ENCODE peak calls at places on chromosomes 5 and 9, in eight cellular contexts. B is HepG2; V is right cardiac atrium; A is lung; W is body of pancreas; C is upper lobe of left lung; J is CD4-positive, CD25-positive, alpha-beta regulatory T cell; Y is lower lobe of right lung. Z is an unnamed sample. For H3K4me1, the result is how much of the 10 kb centered on the place peaks cover.

GRCh38 chr5:157273131-157273556 is 7.2 kb downstream of the CYFIP2 start:
- ATAC-seq in B (peak), V (no peak), A (peak), W (no peak), C (peak), J (peak), Y (peak), Z (no peak)

GRCh38 chr9:88628811-88629210 is 93.8 kb downstream of the NXNL2 start:
- ATAC-seq in B (no peak), V (no peak), A (no peak), W (no peak), C (no peak), J (no peak), Y (no peak), Z (no peak)

GRCh38 chr9:87370003-87370685 is 127.5 kb upstream of the DAPK1 start:
- ATAC-seq in B (no peak), V (no peak), A (no peak), W (no peak), C (no peak), J (no peak), Y (peak), Z (no peak)

GRCh38 chr5:134406390-134406789 is 5.3 kb downstream of the CDKN2AIPNL start:
- ATAC-seq in B (no peak), V (no peak), A (no peak), W (no peak), C (no peak), J (no peak), Y (no peak), Z (no peak)

GRCh38 chr5:86320266-86320665 is 297.5 kb upstream of the COX7C start:
- ATAC-seq in B (no peak), V (no peak), A (no peak), W (no peak), C (no peak), J (no peak), Y (no peak), Z (no peak)

GRCh38 chr9:137395666-137396010 is 27.3 kb downstream of the EXD3 start:
- ATAC-seq in B (no peak), V (no peak), A (no peak), W (no peak), C (no peak), J (no peak), Y (no peak), Z (no peak)

GRCh38 chr9:120043448-120043847 is 536.5 kb downstream of the CDK5RAP2 start:
- ATAC-seq in B (no peak), V (no peak), A (no peak), W (no peak), C (peak), J (no peak), Y (no peak), Z (no peak)

GRCh38 chr5:90645024-90645610 is 86.5 kb downstream of the ADGRV1 start:
- ATAC-seq in B (peak), V (no peak), A (no peak), W (no peak), C (no peak), J (no peak), Y (no peak), Z (no peak)

GRCh38 chr5:171946382-171946781 is 60.1 kb downstream of the FBXW11 start:
- ATAC-seq in B (no peak), V (no peak), A (no peak), W (no peak), C (no peak), J (no peak), Y (no peak), Z (no peak)

GRCh38 chr5:74067748-74068541 is 441.9 kb downstream of the ARHGEF28 start:
- ATAC-seq in B (no peak), V (no peak), A (no peak), W (no peak), C (no peak), J (no peak), Y (no peak), Z (no peak)

GRCh38 chr5:21774791-21775190 is 1078.4 kb downstream of the CDH12 start:
- ATAC-seq in B (no peak), V (no peak), A (no peak), W (no peak), C (no peak), J (no peak), Y (no peak), Z (no peak)

GRCh38 chr9:37902804-37903580 is 935 bp downstream of the SLC25A51 start:
- ATAC-seq in B (peak), V (no peak), A (no peak), W (peak), C (no peak), J (no peak), Y (peak), Z (no peak)

GRCh38 chr5:32170303-32171170 is 3.6 kb downstream of the GOLPH3 start:
- ATAC-seq in B (no peak), V (no peak), A (no peak), W (no peak), C (no peak), J (no peak), Y (no peak), Z (no peak)

GRCh38 chr5:35115920-35116319 is 68.2 kb upstream of the AGXT2 start:
- ATAC-seq in B (peak), V (no peak), A (no peak), W (no peak), C (no peak), J (no peak), Y (no peak), Z (no peak)

GRCh38 chr9:128690684-128691034 is 1.6 kb downstream of the SET start:
- ATAC-seq in B (no peak), V (no peak), A (no peak), W (no peak), C (no peak), J (no peak), Y (no peak), Z (no peak)

DNA sequence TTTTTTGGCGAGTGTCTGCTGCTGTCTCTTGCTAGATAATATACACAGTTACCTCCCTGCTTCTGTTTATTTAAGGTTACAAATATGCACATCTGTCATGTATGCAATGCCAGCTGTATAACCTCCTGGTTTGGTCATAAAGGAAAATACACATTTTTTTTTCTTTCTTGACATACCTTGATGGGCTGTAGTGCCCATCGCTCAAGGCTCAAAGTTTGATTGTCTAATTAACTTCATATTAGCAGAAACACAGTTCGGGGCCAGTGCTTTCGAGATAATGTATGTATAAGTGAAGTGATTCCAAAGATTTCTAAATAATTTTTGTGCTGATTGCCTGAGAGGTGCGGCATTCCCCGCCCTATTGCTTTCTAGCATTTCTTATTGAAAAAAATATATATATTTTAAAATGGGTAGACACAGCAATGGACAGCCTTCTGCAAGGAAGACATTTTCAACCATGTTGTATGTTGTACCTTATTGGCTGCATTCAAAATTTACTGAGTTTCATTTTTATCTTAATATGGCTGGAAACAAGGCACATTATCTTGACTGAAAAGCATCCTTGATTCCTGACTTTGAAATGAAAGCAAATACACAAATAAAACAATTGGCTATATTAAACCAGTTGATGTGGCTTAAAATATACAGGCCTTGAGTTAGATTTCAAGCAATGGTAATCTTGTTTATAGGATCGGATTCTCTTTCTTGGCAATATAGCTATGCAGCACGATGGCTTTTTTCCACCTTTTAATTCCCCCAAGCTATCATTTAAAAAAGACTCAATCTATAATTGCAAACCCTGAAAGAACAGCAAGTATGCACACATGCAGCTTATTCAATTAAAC is 206.1 kb downstream of the MEF2C start:
- ATAC-seq in B (no peak), V (no peak), A (no peak), W (no peak), C (no peak), J (no peak), Y (no peak), Z (no peak)
- H3K4me1 ChIP-seq in B (under half), V (under half), A (under half), W (under half), C (under half), J (under half), Y (under half), Z (under half)

GRCh38 chr5:107461770-107462169 is 209.0 kb downstream of the EFNA5 start:
- ATAC-seq in B (no peak), V (no peak), A (no peak), W (no peak), C (no peak), J (no peak), Y (peak), Z (no peak)

GRCh38 chr5:107463731-107464130 is 207.0 kb downstream of the EFNA5 start:
- ATAC-seq in B (no peak), V (no peak), A (no peak), W (no peak), C (no peak), J (no peak), Y (no peak), Z (no peak)

GRCh38 chr5:107466233-107466769 is 204.4 kb downstream of the EFNA5 start:
- ATAC-seq in B (no peak), V (peak), A (peak), W (peak), C (no peak), J (no peak), Y (no peak), Z (no peak)

GRCh38 chr5:107464876-107465275 is 205.9 kb downstream of the EFNA5 start:
- ATAC-seq in B (no peak), V (no peak), A (no peak), W (no peak), C (no peak), J (no peak), Y (no peak), Z (no peak)

GRCh38 chr5:107464403-107464802 is 206.3 kb downstream of the EFNA5 start:
- ATAC-seq in B (no peak), V (no peak), A (no peak), W (no peak), C (no peak), J (no peak), Y (no peak), Z (no peak)
- H3K4me1 ChIP-seq in B (under half), V (under half), A (under half), W (under half), C (under half), J (under half), Y (under half), Z (under half)

DNA sequence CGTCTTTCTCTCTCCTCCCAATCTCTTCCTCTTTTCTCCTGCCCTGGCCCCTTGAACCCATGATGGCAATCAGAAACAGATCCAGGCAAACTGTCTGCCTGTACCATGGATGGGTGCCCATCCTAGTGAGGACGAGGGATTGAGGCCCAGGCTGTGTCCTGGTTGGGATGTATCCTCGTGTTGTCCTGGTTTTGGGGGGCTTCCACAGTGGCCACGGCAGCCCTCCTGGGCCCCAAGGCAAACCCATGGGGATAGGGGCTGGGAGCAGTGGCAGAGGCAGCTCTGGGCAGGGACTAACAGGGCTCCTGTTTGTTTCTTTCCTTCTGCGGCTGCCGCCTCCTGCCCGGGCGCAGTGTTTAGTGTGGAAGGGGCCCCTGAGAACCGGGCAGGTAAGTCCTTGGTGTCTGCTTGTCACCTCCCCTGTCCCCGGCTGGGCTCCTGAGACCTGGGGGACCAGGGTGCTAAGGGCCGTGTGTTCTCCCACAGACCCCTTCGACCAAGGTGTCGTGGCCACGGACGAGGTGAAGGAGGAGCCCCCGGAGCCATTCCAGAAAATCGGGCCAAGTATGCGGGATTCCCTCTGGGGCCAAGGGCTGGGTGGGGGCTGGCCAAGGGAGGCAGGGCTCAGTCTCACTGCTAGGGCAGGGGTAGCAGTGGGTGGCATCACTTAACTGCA is 70.0 kb downstream of the AMBP start:
- ATAC-seq in B (no peak), V (no peak), A (no peak), W (no peak), C (peak), J (no peak), Y (no peak), Z (no peak)
- H3K4me1 ChIP-seq in B (under half), V (under half), A (under half), W (under half), C (under half), J (under half), Y (under half), Z (under half)

GRCh38 chr5:113523168-113523567 is 9.7 kb downstream of the YTHDC2 start:
- ATAC-seq in B (no peak), V (no peak), A (no peak), W (no peak), C (no peak), J (peak), Y (no peak), Z (no peak)

GRCh38 chr5:113520899-113521298 is 7.4 kb downstream of the YTHDC2 start:
- ATAC-seq in B (no peak), V (no peak), A (no peak), W (no peak), C (no peak), J (no peak), Y (no peak), Z (no peak)

GRCh38 chr5:113520429-113520828 is 6.9 kb downstream of the YTHDC2 start:
- ATAC-seq in B (peak), V (no peak), A (no peak), W (no peak), C (no peak), J (no peak), Y (no peak), Z (no peak)

GRCh38 chr5:113518884-113519283 is 5.4 kb downstream of the YTHDC2 start:
- ATAC-seq in B (no peak), V (no peak), A (no peak), W (no peak), C (no peak), J (no peak), Y (no peak), Z (no peak)

DNA sequence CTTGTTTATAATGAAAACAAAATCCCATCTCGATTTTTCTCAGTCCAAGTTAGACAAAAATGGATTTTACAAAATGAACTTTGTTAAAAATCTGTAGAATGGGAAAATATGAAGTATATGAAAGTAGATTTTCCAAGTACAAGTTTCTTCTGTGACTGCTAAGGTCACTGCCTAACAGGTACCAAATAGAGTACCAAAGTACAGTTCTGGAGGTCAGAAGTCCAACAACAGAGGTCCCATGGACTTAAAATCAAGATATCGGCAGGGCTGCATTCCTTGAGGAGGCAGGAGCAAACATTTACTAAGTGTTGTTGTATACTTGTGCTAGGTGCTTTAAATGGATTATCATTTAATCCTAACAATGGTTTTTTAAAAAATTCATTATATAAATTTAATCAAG is 5.9 kb downstream of the YTHDC2 start:
- ATAC-seq in B (no peak), V (no peak), A (no peak), W (no peak), C (no peak), J (no peak), Y (no peak), Z (no peak)
- H3K4me1 ChIP-seq in B (under half), V (under half), A (under half), W (under half), C (under half), J (under half), Y (under half), Z (half or more)

GRCh38 chr5:65863747-65864146 is 62.6 kb upstream of the ERBIN start:
- ATAC-seq in B (no peak), V (no peak), A (no peak), W (no peak), C (no peak), J (no peak), Y (no peak), Z (no peak)

GRCh38 chr5:65861830-65862241 is 64.5 kb upstream of the ERBIN start:
- ATAC-seq in B (no peak), V (no peak), A (peak), W (no peak), C (peak), J (no peak), Y (peak), Z (no peak)

GRCh38 chr5:65866837-65867508 is 59.4 kb upstream of the ERBIN start:
- ATAC-seq in B (peak), V (no peak), A (no peak), W (no peak), C (no peak), J (peak), Y (no peak), Z (no peak)

GRCh38 chr5:65858316-65858715 is 68.1 kb upstream of the ERBIN start:
- ATAC-seq in B (no peak), V (no peak), A (no peak), W (no peak), C (no peak), J (no peak), Y (no peak), Z (no peak)

DNA sequence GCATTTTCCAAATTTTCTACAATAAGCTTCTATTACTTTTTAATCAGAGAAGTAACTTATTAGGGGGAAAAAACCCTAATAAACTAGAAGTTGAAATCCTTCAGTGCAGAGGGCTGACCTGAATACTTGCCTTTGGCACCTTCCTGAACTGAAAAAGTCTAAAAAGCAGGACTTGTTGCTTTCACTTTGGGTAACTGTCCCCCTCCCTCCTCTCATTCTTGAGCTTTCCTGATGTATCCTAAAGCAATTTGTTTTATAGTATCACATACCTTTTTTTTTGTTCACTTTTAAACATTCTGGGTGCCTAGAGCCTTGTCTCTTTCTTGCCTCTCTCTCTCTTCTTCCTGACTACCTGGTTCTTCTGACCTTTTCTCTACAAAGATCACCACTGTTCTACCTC is 64.0 kb upstream of the ERBIN start:
- ATAC-seq in B (no peak), V (no peak), A (no peak), W (no peak), C (no peak), J (no peak), Y (no peak), Z (no peak)
- H3K4me1 ChIP-seq in B (under half), V (under half), A (under half), W (under half), C (under half), J (under half), Y (under half), Z (under half)

GRCh38 chr9:123261006-123261677 is 7.2 kb downstream of the STRBP start:
- ATAC-seq in B (no peak), V (no peak), A (no peak), W (no peak), C (no peak), J (no peak), Y (no peak), Z (no peak)
- H3K4me1 ChIP-seq in B (under half), V (under half), A (under half), W (under half), C (under half), J (under half), Y (under half), Z (under half)

GRCh38 chr5:113237893-113238292 is 196.9 kb downstream of the TSSK1B start:
- ATAC-seq in B (no peak), V (no peak), A (no peak), W (no peak), C (no peak), J (no peak), Y (no peak), Z (no peak)
- H3K4me1 ChIP-seq in B (under half), V (under half), A (under half), W (under half), C (under half), J (under half), Y (under half), Z (under half)

GRCh38 chr9:4573176-4573575 is 82.9 kb downstream of the SLC1A1 start:
- ATAC-seq in B (no peak), V (no peak), A (no peak), W (no peak), C (no peak), J (no peak), Y (no peak), Z (no peak)
- H3K4me1 ChIP-seq in B (under half), V (under half), A (under half), W (under half), C (under half), J (under half), Y (under half), Z (under half)

Z was measured in gastroesophageal sphincter.